ENCODE peak calls at places on chromosomes 11 and 22, in five cellular contexts. T, I, Q, L and W are unnamed samples.
A peak's percentile ranks its signal among the peaks of the same experiment; 100 is the strongest.

GRCh38 chr11:114340311-114341131 is 44.3 kb downstream of the NNMT start:
- DNase-seq in L (peak; percentile 39), T (no peak), I (no peak), Q (peak; percentile 90), W (peak; percentile 38)

GRCh38 chr11:42205518-42205917 is 746.1 kb upstream of the LRRC4C start:
- DNase-seq in L (no peak), T (no peak), Q (no peak), I (no peak), W (no peak)

GRCh38 chr11:65703846-65704245 is 8.2 kb upstream of the KAT5 start:
- DNase-seq in I (no peak), Q (no peak), L (no peak), T (no peak), W (no peak)

GRCh38 chr11:12556155-12556554 is 118.1 kb upstream of the TEAD1 start:
- DNase-seq in L (peak; percentile 59), I (no peak), Q (peak; percentile 85), T (no peak), W (no peak)

GRCh38 chr11:12157241-12157661 is 46.9 kb downstream of the MICAL2 start:
- DNase-seq in I (no peak), T (no peak), Q (peak; percentile 73), L (no peak), W (no peak)

GRCh38 chr11:68498313-68498712 is 37.8 kb downstream of the PPP6R3 start:
- DNase-seq in I (no peak), L (no peak), Q (no peak), T (no peak), W (no peak)

GRCh38 chr11:36594316-36594989 is at the start of gene IFTAP:
- DNase-seq in Q (peak; percentile 94), T (peak; percentile 42), I (peak; percentile 8), L (peak; percentile 31), W (peak; percentile 63)

GRCh38 chr11:7160814-7161489 is 72.2 kb downstream of the RBMXL2 start:
- DNase-seq in Q (no peak), I (no peak), L (no peak), T (no peak), W (no peak)

GRCh38 chr11:102306048-102306575 is 11.2 kb upstream of the BIRC3 start:
- DNase-seq in T (no peak), Q (no peak), L (no peak), I (no peak), W (peak; percentile 76)

GRCh38 chr11:14119357-14119756 is 156.8 kb downstream of the SPON1 start:
- DNase-seq in Q (no peak), I (no peak), T (no peak), L (no peak), W (no peak)

GRCh38 chr11:129191649-129192048 is 476 bp downstream of the ARHGAP32 start:
- DNase-seq in L (no peak), Q (no peak), T (no peak), I (no peak), W (peak; percentile 27)

GRCh38 chr11:78274739-78275138 is 86.0 kb downstream of the USP35 start:
- DNase-seq in Q (no peak), L (no peak), I (no peak), T (no peak), W (no peak)

GRCh38 chr11:11731311-11732083 is 109.7 kb upstream of the GALNT18 start:
- DNase-seq in I (no peak), Q (peak; percentile 19), L (no peak), T (no peak), W (no peak)

GRCh38 chr11:67583319-67584204 is at the start of gene GSTP1:
- DNase-seq in I (peak; percentile 68), T (peak; percentile 92), L (peak; percentile 93), Q (peak; percentile 97), W (peak; percentile 90)

GRCh38 chr11:72760543-72761400 is 8.6 kb upstream of the ARAP1 start:
- DNase-seq in L (no peak), I (no peak), Q (peak; percentile 48), T (no peak), W (no peak)

GRCh38 chr11:269146-269890 is 8.9 kb upstream of the NLRP6 start:
- DNase-seq in Q (no peak), T (no peak), I (no peak), L (no peak), W (peak; percentile 23)

GRCh38 chr11:33895752-33896137 is 3.9 kb upstream of the LMO2 start:
- DNase-seq in L (no peak), Q (no peak), I (no peak), T (no peak), W (no peak)

GRCh38 chr22:31244044-31244942 is 32.2 kb downstream of the LIMK2 start:
- DNase-seq in I (no peak), L (peak; percentile 51), Q (peak; percentile 95), T (no peak), W (no peak)

GRCh38 chr11:96203567-96204365 is 139.2 kb downstream of the MAML2 start:
- DNase-seq in T (no peak), I (no peak), L (no peak), Q (peak; percentile 43), W (no peak)

DNA sequence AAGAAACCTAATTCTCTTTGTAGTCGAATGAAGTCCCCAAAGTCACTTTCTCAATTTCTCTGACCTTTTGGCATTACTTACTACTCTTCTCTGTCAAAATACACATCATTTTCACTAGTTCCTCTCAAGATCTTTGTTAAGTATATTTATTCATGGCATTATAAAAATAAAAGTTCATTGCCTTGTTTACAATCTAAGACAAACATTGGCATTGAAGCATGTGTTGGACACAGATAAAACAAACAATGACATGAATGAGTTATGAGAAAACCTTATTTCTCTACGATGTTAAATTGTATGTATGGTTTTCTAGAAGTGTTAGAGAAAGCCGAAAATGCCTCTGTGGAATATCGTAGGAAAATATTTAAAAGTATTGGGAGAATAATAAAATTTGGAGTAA is 8.6 kb upstream of the OR51G1 start:
- DNase-seq in L (no peak), Q (no peak), I (no peak), T (no peak), W (no peak)
- H3K4me3 ChIP-seq in L (no peak overlapping the region), Q (no peak overlapping the region), I (no peak overlapping the region), T (no peak overlapping the region), W (no peak overlapping the region)

GRCh38 chr11:113192121-113192925 is 122.1 kb upstream of the TTC12 start:
- DNase-seq in T (no peak), Q (no peak), I (no peak), L (no peak), W (no peak)

GRCh38 chr11:113197456-113197855 is 116.9 kb upstream of the TTC12 start:
- DNase-seq in T (no peak), L (no peak), Q (no peak), I (no peak), W (no peak)

GRCh38 chr11:113193077-113193476 is 121.3 kb upstream of the TTC12 start:
- DNase-seq in I (no peak), T (no peak), Q (no peak), L (no peak), W (no peak)

GRCh38 chr11:113195728-113196127 is 118.7 kb upstream of the TTC12 start:
- DNase-seq in T (no peak), L (no peak), I (no peak), Q (no peak), W (no peak)

GRCh38 chr11:113193894-113194293 is 120.5 kb upstream of the TTC12 start:
- DNase-seq in I (no peak), L (no peak), Q (no peak), T (peak; percentile 29), W (peak; percentile 23)
- H3K4me3 ChIP-seq in I (no peak overlapping the region), L (no peak overlapping the region), Q (no peak overlapping the region), T (no peak overlapping the region), W (no peak overlapping the region)

DNA sequence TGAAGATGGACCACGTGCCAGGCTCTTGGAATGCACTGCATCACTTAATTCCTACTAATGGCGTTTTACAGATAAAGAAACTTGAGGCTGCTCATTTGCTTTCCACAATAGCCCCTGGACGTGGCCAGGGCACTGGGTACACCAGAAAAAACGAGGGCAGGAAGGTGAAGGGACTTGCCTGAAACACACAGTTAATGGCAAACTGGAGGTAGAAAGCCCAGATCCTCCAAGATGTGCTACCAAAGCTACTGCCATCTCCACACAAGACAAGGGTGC is 1.8 kb upstream of the FXYD2 start:
- DNase-seq in Q (no peak), T (no peak), L (no peak), I (no peak), W (no peak)
- H3K4me3 ChIP-seq in Q (no peak overlapping the region), T (no peak overlapping the region), L (no peak overlapping the region), I (no peak overlapping the region), W (no peak overlapping the region)

DNA sequence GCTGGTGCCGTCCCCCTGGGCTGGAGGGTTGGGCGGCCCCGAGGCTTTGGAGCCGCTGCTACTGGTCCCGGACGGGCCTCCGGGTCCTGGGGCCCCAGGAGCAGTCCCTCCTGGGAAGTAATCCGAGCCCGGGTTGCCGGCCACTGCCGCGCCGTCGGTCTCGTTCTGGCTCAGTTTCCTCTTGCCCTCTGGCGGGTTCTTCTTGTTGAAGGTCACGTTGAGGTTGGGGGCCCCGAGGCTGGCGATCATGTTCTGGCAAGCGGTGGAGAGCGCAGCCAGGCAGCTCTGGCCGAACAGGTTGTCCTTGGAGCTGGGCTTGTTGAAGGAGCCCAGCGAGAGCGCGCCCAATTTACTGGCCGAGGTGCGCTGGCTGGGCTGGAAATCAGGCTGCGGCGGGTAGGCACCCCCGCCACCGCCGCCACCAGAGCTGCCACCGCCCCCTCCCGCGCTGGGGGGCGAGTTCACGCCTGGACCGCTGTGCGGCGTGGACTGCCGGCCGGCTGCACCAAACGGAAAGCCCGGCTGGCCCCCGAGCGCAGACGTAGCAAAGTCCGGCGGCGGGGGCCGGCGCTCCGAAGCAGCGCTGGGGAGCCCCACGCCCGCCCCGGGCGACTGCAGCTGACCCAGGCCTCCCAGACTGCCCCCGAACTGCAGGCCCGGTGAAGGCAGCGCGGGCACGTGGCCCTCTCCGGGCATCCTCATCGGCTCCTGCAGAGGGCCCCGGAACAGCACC is 3.6 kb downstream of the MN1 start:
- DNase-seq in I (no peak), Q (peak; percentile 50), L (peak; percentile 48), T (no peak), W (no peak)
- H3K4me3 ChIP-seq in I (peak overlapping the region; percentile 84), Q (no peak overlapping the region), L (peak overlapping the region; percentile 95), T (no peak overlapping the region), W (no peak overlapping the region)

DNA sequence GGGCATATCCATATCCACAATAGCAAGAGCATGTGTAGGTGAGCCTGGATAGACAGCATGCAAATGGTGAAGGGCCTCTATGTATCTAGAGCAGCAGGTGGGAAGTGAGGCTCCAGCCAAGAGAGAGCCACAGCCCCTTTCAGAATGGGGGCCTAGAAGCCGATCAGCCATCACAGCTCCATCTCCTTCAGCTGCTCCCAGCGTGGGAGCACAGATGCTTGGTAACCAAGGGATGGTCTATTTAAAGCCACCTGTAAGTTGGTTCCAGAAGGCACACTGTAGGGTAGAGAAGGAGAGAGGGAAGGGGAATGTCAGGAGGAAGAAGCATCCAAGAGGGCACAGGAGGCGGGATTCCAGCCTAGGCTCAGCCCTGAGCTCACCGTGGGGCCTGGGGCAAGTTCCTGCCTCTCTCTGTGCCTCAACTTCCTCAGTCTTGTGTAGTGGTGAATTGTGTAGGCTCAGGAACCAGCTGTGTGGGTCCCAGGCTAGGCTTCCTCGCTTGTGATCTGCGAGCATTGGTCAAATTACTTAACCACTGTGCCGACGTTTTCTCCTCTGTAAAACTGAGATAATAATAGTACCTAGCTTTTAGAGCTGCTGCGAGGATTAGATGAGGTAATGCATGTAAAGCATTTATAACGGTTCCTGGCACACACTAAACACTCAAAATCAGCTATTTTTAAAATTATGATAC is 122.9 kb upstream of the NAV2 start:
- DNase-seq in Q (no peak), L (no peak), I (no peak), T (no peak), W (no peak)
- H3K4me3 ChIP-seq in Q (no peak overlapping the region), L (no peak overlapping the region), I (no peak overlapping the region), T (no peak overlapping the region), W (no peak overlapping the region)

DNA sequence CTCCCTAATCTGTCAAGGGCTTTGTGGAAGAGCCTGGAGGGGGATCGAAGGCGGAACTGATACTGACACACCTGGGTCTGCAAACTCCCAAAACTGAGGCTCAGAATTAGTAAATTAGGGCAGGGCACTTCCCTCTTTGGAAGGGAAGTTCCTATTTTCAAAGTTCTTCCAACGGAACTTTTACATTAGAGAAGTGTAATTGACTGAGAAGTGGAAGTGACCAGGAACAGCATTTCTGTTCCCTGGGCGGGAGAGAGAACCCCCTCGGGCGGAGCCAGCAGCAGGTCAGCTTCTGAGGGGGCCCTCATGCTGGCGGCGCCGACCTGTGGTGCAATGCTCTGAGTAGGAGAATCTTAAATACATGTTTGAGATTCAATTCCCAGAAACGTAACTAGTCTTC is 1.1 kb upstream of the CBL start:
- DNase-seq in L (no peak), T (no peak), I (no peak), Q (no peak), W (no peak)
- H3K4me3 ChIP-seq in L (peak overlapping the region; percentile 91), T (peak overlapping the region; percentile 79), I (peak overlapping the region; percentile 100), Q (peak overlapping the region; percentile 97), W (no peak overlapping the region)